ENCODE peak calls at places on chromosome 21, in four cellular contexts. Y, U, W and O are unnamed samples.

GRCh38 chr21:38434913-38435533 is 63.3 kb downstream of the ERG start:
- DNase-seq in W (peak), U (no peak), Y (peak), O (no peak)

GRCh38 chr21:34845521-34846213 is 176.9 kb downstream of the CLIC6 start:
- DNase-seq in W (peak), Y (peak), U (no peak), O (peak)

GRCh38 chr21:42654179-42654912 is 925 bp downstream of the PDE9A start:
- DNase-seq in W (no peak), U (peak), Y (no peak), O (no peak)

GRCh38 chr21:41333752-41334151 is 17.2 kb downstream of the FAM3B start:
- DNase-seq in Y (no peak), U (no peak), W (no peak), O (no peak)

GRCh38 chr21:39347537-39347936 is 1.4 kb downstream of the HMGN1 start:
- DNase-seq in W (peak), U (no peak), Y (no peak), O (no peak)

GRCh38 chr21:39385299-39386145 is 36.6 kb upstream of the HMGN1 start:
- DNase-seq in Y (peak), U (no peak), W (peak), O (peak)

GRCh38 chr21:42147386-42148020 is 71.4 kb upstream of the ABCG1 start:
- DNase-seq in Y (no peak), W (no peak), U (no peak), O (no peak)

GRCh38 chr21:42580076-42580792 is 66.6 kb downstream of the SLC37A1 start:
- DNase-seq in Y (no peak), W (no peak), U (no peak), O (peak)

GRCh38 chr21:45323487-45324380 is 36.0 kb upstream of the POFUT2 start:
- DNase-seq in Y (no peak), W (peak), U (no peak), O (no peak)

GRCh38 chr21:37455504-37455911 is 88.9 kb downstream of the DYRK1A start:
- DNase-seq in W (peak), U (no peak), Y (no peak), O (no peak)

GRCh38 chr21:15192243-15192642 is 127.4 kb upstream of the NRIP1 start:
- DNase-seq in W (no peak), Y (no peak), U (no peak), O (no peak)

GRCh38 chr21:43370888-43371570 is 55.9 kb downstream of the SIK1 start:
- DNase-seq in Y (no peak), W (no peak), U (no peak), O (no peak)

GRCh38 chr21:35796834-35797233 is 263.5 kb downstream of the SETD4 start:
- DNase-seq in U (no peak), Y (no peak), W (no peak), O (no peak)

GRCh38 chr21:44918107-44918470 is 2.6 kb downstream of the ITGB2 start:
- DNase-seq in U (no peak), W (no peak), Y (no peak), O (no peak)

GRCh38 chr21:43659136-43660000 is at the start of the genes HSF2BP and RRP1B:
- DNase-seq in Y (peak), U (peak), W (peak), O (peak)

GRCh38 chr21:43467785-43468184 is 40.9 kb upstream of the SIK1 start:
- DNase-seq in U (no peak), Y (no peak), W (no peak), O (no peak)

GRCh38 chr21:29130234-29130993 is at the start of gene MAP3K7CL:
- DNase-seq in W (peak), Y (peak), U (no peak), O (no peak)

GRCh38 chr21:42537106-42537742 is 23.6 kb downstream of the SLC37A1 start:
- DNase-seq in Y (no peak), U (no peak), W (peak), O (no peak)

GRCh38 chr21:36754241-36754881 is 55.4 kb downstream of the SIM2 start:
- DNase-seq in W (no peak), Y (no peak), U (no peak), O (no peak)

GRCh38 chr21:29078884-29079765 is 5.7 kb upstream of the CCT8 start:
- DNase-seq in U (no peak), Y (no peak), W (no peak), O (no peak)